ENCODE peak calls at places on chromosomes 16 and 17, in five cellular contexts. Q is A549, R is K562, D is IMR-90, Y is GM12878. P is an unnamed sample.

GRCh38 chr16:24896439-24896838 is 50.7 kb downstream of the SLC5A11 start:
- DNase-seq in R (no peak), Q (no peak), D (no peak), Y (peak), P (no peak)

GRCh38 chr17:179721-180379 is 1.6 kb downstream of the DOC2B start:
- DNase-seq in R (no peak), D (no peak), Q (no peak), Y (no peak), P (peak)

GRCh38 chr17:60231234-60231633 is 81.5 kb downstream of the CA4 start:
- DNase-seq in Y (no peak), D (peak), Q (peak), R (peak), P (peak)

GRCh38 chr16:85173981-85174751 is 61.9 kb upstream of the CIBAR2 start:
- DNase-seq in R (peak), D (peak), Y (no peak), Q (peak), P (peak)

GRCh38 chr17:64178011-64178825 is 48.3 kb upstream of the ERN1 start:
- DNase-seq in Y (no peak), Q (no peak), D (peak), R (no peak), P (peak)

GRCh38 chr16:28621756-28622155 is 11.9 kb upstream of the SULT1A1 start:
- DNase-seq in D (no peak), Q (no peak), R (no peak), Y (no peak), P (no peak)

GRCh38 chr16:74064120-74064735 is 232.4 kb upstream of the PSMD7 start:
- DNase-seq in Q (no peak), D (peak), Y (no peak), R (no peak), P (peak)

GRCh38 chr16:74268372-74268782 is 28.2 kb upstream of the PSMD7 start:
- DNase-seq in R (no peak), D (no peak), Y (no peak), Q (no peak), P (no peak)

GRCh38 chr17:15909481-15909991 is 35.4 kb upstream of the ADORA2B start:
- DNase-seq in Q (peak), D (no peak), R (no peak), Y (no peak), P (peak)

GRCh38 chr17:44970136-44970737 is 2.1 kb upstream of the C1QL1 start:
- DNase-seq in R (no peak), Q (no peak), Y (no peak), D (no peak), P (peak)

GRCh38 chr17:45896803-45897693 is 2.7 kb downstream of the MAPT start:
- DNase-seq in Y (no peak), R (no peak), D (no peak), Q (peak), P (no peak)

GRCh38 chr17:53420035-53420641 is 402.6 kb upstream of the KIF2B start:
- DNase-seq in R (no peak), D (no peak), Y (no peak), Q (no peak), P (no peak)

GRCh38 chr16:9008335-9009260 is 44.9 kb upstream of the USP7 start:
- DNase-seq in Q (peak), R (peak), Y (peak), D (peak), P (peak)

GRCh38 chr17:17493249-17493985 is 2.8 kb downstream of the RASD1 start:
- DNase-seq in R (no peak), D (no peak), Q (no peak), Y (no peak), P (no peak)

GRCh38 chr17:17492562-17492961 is 3.6 kb downstream of the RASD1 start:
- DNase-seq in D (no peak), Q (no peak), R (no peak), Y (no peak), P (no peak)

GRCh38 chr17:17494499-17495447 is 1.4 kb downstream of the RASD1 start:
- DNase-seq in Q (no peak), Y (no peak), D (peak), R (no peak), P (no peak)

GRCh38 chr17:17495448-17496188 is 577 bp downstream of the RASD1 start:
- DNase-seq in D (peak), Q (no peak), Y (no peak), R (no peak), P (no peak)

DNA sequence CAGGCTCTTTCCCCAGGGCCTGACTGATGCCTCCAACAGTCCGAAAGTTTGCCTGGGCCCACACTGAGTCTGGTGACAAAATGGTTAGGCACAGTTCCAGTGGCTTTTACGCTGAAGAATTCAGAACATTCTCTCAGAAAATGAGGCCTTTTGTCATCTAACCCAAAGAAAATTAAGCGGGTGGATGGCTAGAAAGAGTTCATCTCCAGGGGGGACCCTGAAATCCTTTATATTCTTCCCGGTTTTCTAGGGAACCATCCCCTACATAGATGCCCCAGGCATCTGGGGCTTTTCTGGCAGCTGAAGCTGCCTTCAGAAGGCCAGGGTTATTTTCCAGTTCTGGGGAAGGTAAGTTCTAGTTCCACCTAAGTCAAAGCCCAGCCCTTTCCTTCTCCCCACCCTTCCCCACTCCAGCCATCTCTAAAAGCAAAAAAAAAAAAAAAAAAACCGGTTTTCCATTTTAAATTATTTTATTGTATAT is 2.2 kb downstream of the RASD1 start:
- DNase-seq in Q (no peak), D (no peak), R (no peak), Y (no peak), P (no peak)
- TF ChIP-seq SMC3 in Q (no peak), D (no peak), R (no peak), Y (no peak), P (no peak)

DNA sequence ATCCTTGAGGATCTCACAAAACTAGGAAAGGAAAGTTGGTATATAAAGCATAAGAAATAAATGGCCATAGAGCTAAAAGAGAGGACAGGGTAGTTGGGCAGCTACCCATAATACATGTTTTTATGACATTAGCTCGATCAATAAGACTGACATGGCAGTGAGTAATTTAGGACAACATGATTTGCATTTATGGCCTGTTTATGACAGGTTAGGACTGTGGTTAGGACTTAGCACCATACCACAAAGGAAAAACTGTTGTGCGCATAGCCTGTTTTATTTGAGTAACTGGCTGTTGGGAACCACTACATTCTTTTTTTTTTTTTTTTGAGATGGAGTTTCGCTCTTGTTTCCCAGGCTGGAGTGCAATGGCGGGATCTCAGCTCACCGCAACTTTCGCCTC is 18.0 kb upstream of the TRIM37 start:
- DNase-seq in D (no peak), R (no peak), Y (peak), Q (no peak), P (no peak)
- TF ChIP-seq RCOR1 in D (no peak), R (no peak), Y (no peak), Q (no peak), P (no peak)

GRCh38 chr17:59165933-59166342 is 10.4 kb downstream of the PRR11 start:
- DNase-seq in Y (peak), R (peak), D (peak), Q (peak), P (peak)
- TF ChIP-seq SMC3 in Y (peak), R (no peak), D (peak), Q (no peak), P (peak)

GRCh38 chr17:56688151-56688550 is 94.7 kb downstream of the NOG start:
- DNase-seq in Q (no peak), Y (no peak), D (no peak), R (no peak), P (no peak)

GRCh38 chr17:56694825-56695224 is 101.3 kb downstream of the NOG start:
- DNase-seq in Q (no peak), Y (no peak), D (peak), R (no peak), P (no peak)

GRCh38 chr17:56690441-56691291 is 97.2 kb downstream of the NOG start:
- DNase-seq in Q (no peak), D (no peak), Y (no peak), R (no peak), P (no peak)
- TF ChIP-seq RCOR1 in Q (no peak), D (no peak), Y (no peak), R (no peak), P (no peak)

DNA sequence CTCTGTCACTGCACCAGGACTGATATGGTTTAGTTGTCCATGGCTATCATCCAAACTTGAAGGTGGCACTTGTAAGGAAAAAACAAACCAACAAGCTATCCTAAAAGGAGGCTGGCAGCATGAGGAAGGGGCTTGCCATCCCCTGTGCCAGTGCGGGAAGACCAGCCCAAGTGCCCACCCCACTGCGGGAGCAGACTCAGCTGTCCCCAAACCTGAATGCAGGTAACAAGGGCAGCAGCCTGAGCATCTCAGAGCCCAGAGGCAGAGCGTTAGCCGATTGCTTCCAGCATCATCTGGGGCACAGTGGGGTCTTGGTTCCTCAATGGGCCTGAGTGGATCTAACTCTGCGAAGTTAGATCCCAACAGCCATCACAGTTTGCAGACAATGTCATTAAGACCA is 29.2 kb upstream of the C16orf78 start:
- DNase-seq in R (no peak), D (no peak), Q (no peak), Y (no peak), P (no peak)
- TF ChIP-seq SMC3 in R (no peak), D (no peak), Q (no peak), Y (no peak), P (no peak)

GRCh38 chr17:7219812-7220592 is at the start of the genes ACADVL and DLG4:
- DNase-seq in Q (peak), Y (no peak), R (peak), D (peak), P (peak)
- TF ChIP-seq RCOR1 in Q (no peak), Y (no peak), R (no peak), D (no peak), P (peak)

P was measured in SK-N-SH.